ENCODE peak calls at places on chromosomes 3 and 15, in six cellular contexts. T is fibroblast of lung, H is BE2C, S is heart left ventricle, Z is heart right ventricle, X is NT2/D1. L is an unnamed sample. For H3K4me1, the result is how much of the 10 kb centered on the place peaks cover.

GRCh38 chr15:69153067-69153466 is 7.4 kb upstream of the GLCE start:
- DNase-seq in T (no peak), H (no peak), S (no peak), Z (no peak), X (no peak), L (no peak)

GRCh38 chr3:183393625-183394024 is 34.8 kb downstream of the MCF2L2 start:
- DNase-seq in T (no peak), H (peak), S (no peak), Z (no peak), X (no peak), L (no peak)

GRCh38 chr3:194121881-194122280 is 14.1 kb upstream of the HES1 start:
- DNase-seq in T (no peak), H (no peak), S (no peak), Z (no peak), X (no peak), L (no peak)

GRCh38 chr3:135078283-135078682 is 283.2 kb downstream of the EPHB1 start:
- DNase-seq in T (no peak), H (no peak), S (no peak), Z (no peak), X (no peak), L (no peak)

GRCh38 chr3:62919784-62920183 is 44.6 kb upstream of the CADPS start:
- DNase-seq in T (no peak), H (no peak), S (no peak), Z (no peak), X (peak), L (no peak)

GRCh38 chr3:114770874-114771273 is 376.2 kb downstream of the ZBTB20 start:
- DNase-seq in T (peak), H (no peak), S (no peak), Z (no peak), X (no peak), L (no peak)

GRCh38 chr15:88998980-88999713 is 86.0 kb upstream of the MFGE8 start:
- DNase-seq in T (no peak), H (no peak), S (no peak), Z (no peak), X (peak), L (no peak)

GRCh38 chr3:165195226-165195625 is 958 bp downstream of the SLITRK3 start:
- DNase-seq in T (peak), H (no peak), S (no peak), Z (no peak), X (no peak), L (no peak)

GRCh38 chr15:69468241-69469121 is 15.9 kb downstream of the RPLP1 start:
- DNase-seq in T (no peak), H (peak), S (no peak), Z (no peak), X (no peak), L (no peak)

GRCh38 chr3:74390121-74390870 is 224.2 kb downstream of the CNTN3 start:
- DNase-seq in T (no peak), H (no peak), S (no peak), Z (no peak), X (peak), L (no peak)

GRCh38 chr3:46923559-46924350 is 46.2 kb downstream of the PTH1R start:
- DNase-seq in T (peak), H (peak), S (peak), Z (no peak), X (no peak), L (peak)

GRCh38 chr3:139944256-139944910 is 9.4 kb downstream of the CLSTN2 start:
- DNase-seq in T (no peak), H (no peak), S (no peak), Z (peak), X (no peak), L (no peak)

GRCh38 chr3:129526121-129526900 is 2.1 kb upstream of the RHO start:
- DNase-seq in T (no peak), H (no peak), S (no peak), Z (no peak), X (no peak), L (no peak)

GRCh38 chr3:177802151-177802900 is 605.0 kb upstream of the TBL1XR1 start:
- DNase-seq in T (peak), H (no peak), S (no peak), Z (no peak), X (no peak), L (no peak)

GRCh38 chr3:168061332-168061996 is 34.3 kb downstream of the GOLIM4 start:
- DNase-seq in T (no peak), H (no peak), S (no peak), Z (no peak), X (no peak), L (no peak)

GRCh38 chr3:29537889-29538609 is 257.2 kb downstream of the RBMS3 start:
- DNase-seq in T (no peak), H (no peak), S (no peak), Z (no peak), X (no peak), L (no peak)

GRCh38 chr15:76181705-76182107 is 121.9 kb downstream of the TMEM266 start:
- DNase-seq in T (no peak), H (no peak), S (no peak), Z (no peak), X (no peak), L (no peak)

GRCh38 chr15:85754993-85755392 is 39.7 kb downstream of the KLHL25 start:
- DNase-seq in T (peak), H (peak), S (no peak), Z (peak), X (no peak), L (peak)

GRCh38 chr3:157282261-157283191 is 122.6 kb upstream of the CCNL1 start:
- DNase-seq in T (peak), H (no peak), S (no peak), Z (no peak), X (no peak), L (no peak)

GRCh38 chr3:131711114-131711786 is 208.5 kb upstream of the MRPL3 start:
- DNase-seq in T (no peak), H (no peak), S (no peak), Z (no peak), X (no peak), L (no peak)

GRCh38 chr3:47916696-47917095 is 99.5 kb downstream of the MAP4 start:
- DNase-seq in T (no peak), H (no peak), S (no peak), Z (no peak), X (no peak), L (no peak)

GRCh38 chr3:115040673-115041286 is 106.3 kb downstream of the ZBTB20 start:
- DNase-seq in T (peak), H (peak), S (no peak), Z (no peak), X (peak), L (peak)

GRCh38 chr15:72566973-72567372 is 87.5 kb upstream of the GOLGA6B start:
- DNase-seq in T (no peak), H (no peak), S (no peak), Z (no peak), X (no peak), L (no peak)

GRCh38 chr3:24475945-24476344 is 18.7 kb downstream of the THRB start:
- DNase-seq in T (no peak), H (no peak), S (no peak), Z (no peak), X (no peak), L (no peak)

GRCh38 chr3:137792633-137793271 is 28.6 kb downstream of the SOX14 start:
- DNase-seq in T (peak), H (no peak), S (no peak), Z (no peak), X (no peak), L (peak)

DNA sequence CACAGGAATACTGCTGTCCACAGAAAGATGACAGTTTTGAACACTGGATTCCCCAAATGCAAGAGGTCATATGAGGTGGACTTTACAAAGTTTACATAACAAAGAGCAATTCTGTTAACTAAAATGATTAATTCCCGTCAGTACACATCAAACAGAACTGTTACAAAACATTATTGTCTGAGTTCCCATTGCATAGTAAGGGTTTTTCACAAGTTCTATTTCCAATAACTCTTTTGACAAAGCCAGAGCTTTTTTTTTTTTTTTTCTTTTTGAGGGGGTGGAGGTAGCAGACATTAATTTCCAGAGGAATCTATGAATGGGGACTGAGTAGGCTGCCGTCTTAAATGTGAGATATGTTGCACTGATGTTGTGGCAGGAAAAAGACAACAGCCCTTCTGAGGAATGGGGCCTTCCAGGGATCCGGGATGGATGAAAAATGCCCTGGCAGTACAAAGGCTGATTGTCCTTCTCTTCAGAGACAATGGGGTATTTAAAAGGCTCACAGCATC is 178.1 kb upstream of the KBTBD8 start:
- DNase-seq in T (no peak), H (no peak), S (no peak), Z (no peak), X (no peak), L (no peak)
- H3K4me3 ChIP-seq in T (no peak), H (no peak), S (no peak), Z (no peak), X (no peak), L (no peak)

GRCh38 chr3:16482770-16483531 is 30.5 kb downstream of the RFTN1 start:
- DNase-seq in T (no peak), H (no peak), S (no peak), Z (no peak), X (peak), L (no peak)
- H3K4me1 ChIP-seq in T (under half), H (under half), S (under half), Z (half or more), X (under half), L (under half)

DNA sequence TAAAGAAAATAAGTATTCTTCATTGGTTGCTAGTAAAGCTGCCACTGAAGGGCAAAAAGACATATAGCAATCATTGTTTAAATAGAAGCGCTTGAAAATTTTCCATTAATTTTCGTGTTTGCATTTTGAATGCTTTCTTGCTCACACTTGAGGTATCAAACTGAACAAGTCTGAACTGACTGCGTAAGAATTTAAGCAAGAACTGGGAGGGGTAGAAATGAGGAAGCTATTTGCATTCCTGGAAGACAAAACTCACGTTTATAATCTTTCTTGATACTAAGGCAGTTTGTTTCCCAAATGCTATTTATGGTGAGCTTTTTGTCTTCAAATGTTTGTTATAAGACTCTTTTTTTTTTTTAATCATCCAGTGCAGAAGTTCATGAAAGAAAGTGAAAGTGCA is 499.8 kb upstream of the TPRG1 start:
- DNase-seq in T (no peak), H (no peak), S (no peak), Z (no peak), X (no peak), L (no peak)
- H3K4me3 ChIP-seq in T (no peak), H (no peak), S (no peak), Z (no peak), X (no peak), L (no peak)

DNA sequence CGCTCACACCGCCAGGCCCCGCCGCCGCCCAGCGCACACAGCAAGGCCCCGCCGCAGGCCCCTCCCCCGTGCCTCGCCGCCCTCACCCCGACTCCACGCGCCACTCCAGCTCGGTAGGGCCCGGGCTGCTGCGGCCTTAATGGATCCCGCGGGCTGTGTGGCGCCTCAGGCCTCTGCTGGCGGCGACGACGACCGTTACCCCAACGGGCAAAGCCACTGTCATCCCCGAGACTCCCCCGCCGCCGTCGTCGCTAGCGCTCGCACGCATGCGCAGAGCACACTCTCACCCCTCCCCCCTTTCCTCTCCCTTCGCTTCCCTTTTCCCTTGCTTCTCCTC is at the start of gene MSL2:
- DNase-seq in T (no peak), H (peak), S (no peak), Z (no peak), X (no peak), L (no peak)
- H3K4me1 ChIP-seq in T (under half), H (under half), S (under half), Z (under half), X (under half), L (under half)

DNA sequence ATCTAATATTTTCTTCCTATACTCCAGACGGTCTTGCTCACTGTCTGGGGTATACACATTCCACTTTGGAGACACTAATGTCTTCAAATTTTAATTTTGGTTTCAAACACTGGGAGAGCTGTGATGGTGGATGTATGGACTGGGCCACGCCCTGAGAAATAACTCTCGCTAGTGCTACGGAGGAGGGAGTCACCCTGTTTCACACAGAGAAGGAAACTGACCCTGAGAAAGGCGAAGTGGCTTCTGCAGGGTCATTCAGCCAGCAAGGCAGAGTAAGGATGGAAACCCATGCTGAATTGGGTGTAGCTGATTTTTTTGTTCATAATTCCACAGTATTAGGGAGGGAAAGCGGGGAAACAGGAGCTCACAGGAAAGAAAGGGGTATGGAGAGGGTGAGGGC is 8.6 kb upstream of the SKIC8 start:
- DNase-seq in T (no peak), H (no peak), S (no peak), Z (no peak), X (no peak), L (no peak)
- H3K4me3 ChIP-seq in T (no peak), H (no peak), S (no peak), Z (no peak), X (no peak), L (no peak)

L was measured in pancreas.